ENCODE peak calls at places on chromosomes 13 and 19, in five cellular contexts. G, W, J, P and X are unnamed samples.

GRCh38 chr13:90177519-90177918 is 1170.0 kb upstream of the MIR17HG start:
- DNase-seq in G (no peak), W (no peak), J (no peak), P (no peak), X (no peak)

GRCh38 chr19:32652893-32653625 is 21.9 kb downstream of the ANKRD27 start:
- DNase-seq in G (no peak), W (peak; percentile 78), J (no peak), P (peak; percentile 81), X (no peak)

GRCh38 chr19:48436586-48436985 is 9.2 kb upstream of the GRWD1 start:
- DNase-seq in G (no peak), W (no peak), J (no peak), P (no peak), X (no peak)

GRCh38 chr13:27176772-27177171 is 5.2 kb upstream of the USP12 start:
- DNase-seq in G (no peak), W (no peak), J (no peak), P (no peak), X (no peak)

GRCh38 chr13:50129923-50130685 is 114.9 kb downstream of the KCNRG start:
- DNase-seq in G (peak; percentile 51), W (peak; percentile 35), J (no peak), P (no peak), X (no peak)

GRCh38 chr19:40640744-40641143 is 39.6 kb downstream of the LTBP4 start:
- DNase-seq in G (no peak), W (peak; percentile 48), J (no peak), P (peak; percentile 45), X (no peak)

GRCh38 chr19:50258918-50259372 is 55.5 kb downstream of the MYH14 start:
- DNase-seq in G (no peak), W (no peak), J (no peak), P (no peak), X (no peak)

GRCh38 chr13:92175330-92175729 is 776.9 kb downstream of the GPC5 start:
- DNase-seq in G (peak; percentile 5), W (peak; percentile 80), J (peak; percentile 63), P (peak; percentile 62), X (peak; percentile 26)

GRCh38 chr13:106105153-106105552 is 430.3 kb downstream of the EFNB2 start:
- DNase-seq in G (no peak), W (peak; percentile 39), J (no peak), P (peak; percentile 11), X (no peak)

GRCh38 chr19:49338691-49339363 is 3.6 kb downstream of the CD37 start:
- DNase-seq in G (no peak), W (peak; percentile 49), J (peak; percentile 28), P (no peak), X (no peak)

GRCh38 chr19:41799444-41800000 is 3.1 kb downstream of the CEACAM3 start:
- DNase-seq in G (no peak), W (no peak), J (peak; percentile 33), P (no peak), X (no peak)

GRCh38 chr13:48393698-48394085 is 19.2 kb downstream of the LPAR6 start:
- DNase-seq in G (no peak), W (no peak), J (no peak), P (no peak), X (no peak)

GRCh38 chr13:48391257-48391656 is 21.7 kb downstream of the LPAR6 start:
- DNase-seq in G (no peak), W (no peak), J (no peak), P (no peak), X (no peak)

GRCh38 chr13:48398450-48399095 is 14.3 kb downstream of the LPAR6 start:
- DNase-seq in G (no peak), W (peak; percentile 30), J (no peak), P (peak; percentile 18), X (no peak)

GRCh38 chr13:48397744-48398143 is 15.2 kb downstream of the LPAR6 start:
- DNase-seq in G (no peak), W (no peak), J (no peak), P (no peak), X (no peak)

DNA sequence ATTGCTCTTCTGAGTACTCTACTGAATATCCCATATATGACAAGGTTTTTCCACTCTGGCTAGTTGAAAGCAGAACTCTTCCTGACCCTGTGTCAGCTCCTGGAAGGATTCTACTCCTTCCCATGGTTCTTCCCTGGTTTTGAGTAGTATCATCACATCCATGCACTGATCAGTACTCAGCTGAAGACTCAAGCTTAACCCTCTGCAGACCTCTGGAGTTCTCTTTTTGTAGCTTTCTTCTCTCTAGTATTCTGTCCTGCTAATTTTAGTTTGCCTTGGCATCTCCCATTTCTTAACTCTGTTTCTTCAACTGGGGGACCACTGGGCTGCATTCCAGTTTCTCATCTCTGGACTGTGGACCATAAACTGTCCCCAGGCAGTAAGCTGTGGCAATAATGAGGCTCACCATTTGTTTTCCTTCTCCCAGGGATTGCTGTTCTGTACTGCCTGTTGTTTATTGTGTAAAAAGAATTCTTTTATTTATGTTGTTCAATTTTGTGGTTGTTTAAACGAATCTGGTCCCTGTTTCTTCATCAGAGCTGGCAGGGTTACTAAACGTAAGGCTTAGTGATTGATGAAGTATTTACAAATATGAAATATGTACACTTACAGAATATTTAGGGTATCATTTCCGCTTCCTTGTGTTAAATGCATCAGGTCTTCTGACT is 19.7 kb downstream of the LPAR6 start:
- DNase-seq in G (no peak), W (no peak), J (no peak), P (no peak), X (no peak)
- H3K4me3 ChIP-seq in G (no peak overlapping the region), W (no peak overlapping the region), J (no peak overlapping the region), P (no peak overlapping the region), X (no peak overlapping the region)

DNA sequence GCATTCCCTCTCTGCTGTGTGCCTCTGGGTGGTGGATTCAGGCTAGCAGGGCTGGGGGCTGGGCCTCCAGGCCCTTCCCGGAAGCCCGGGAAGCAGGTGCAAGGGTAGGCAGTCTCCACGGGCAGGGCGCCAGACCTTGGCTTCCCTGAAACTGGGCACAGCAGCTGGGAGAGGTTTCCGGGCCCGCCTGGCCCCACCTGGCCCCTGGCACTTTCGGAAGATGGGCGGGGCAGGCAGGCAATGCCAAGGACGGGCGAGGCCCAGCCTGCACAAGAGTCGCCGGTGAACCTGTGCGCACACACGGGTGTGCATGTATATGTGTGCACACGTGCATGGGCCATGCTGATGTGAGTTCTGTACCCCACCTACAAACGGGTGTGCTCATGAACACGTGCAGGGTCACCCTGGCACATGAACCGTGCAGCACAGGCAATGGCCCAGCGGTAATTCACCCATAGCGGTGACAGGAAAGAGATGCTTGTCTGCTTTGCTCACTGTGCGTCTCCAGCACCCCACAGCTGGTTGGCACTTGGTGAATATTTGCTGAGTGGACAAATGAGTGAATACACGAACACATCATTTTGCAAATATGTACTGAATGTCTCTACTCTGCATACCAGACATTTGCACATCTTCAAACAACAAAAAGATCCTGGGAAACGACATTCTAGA is 15.3 kb downstream of the GADD45B start:
- DNase-seq in G (peak; percentile 53), W (peak; percentile 92), J (no peak), P (peak; percentile 84), X (no peak)
- H3K27ac ChIP-seq in G (no peak overlapping the region), W (no peak overlapping the region), J (no peak overlapping the region), P (peak overlapping the region; percentile 2), X (no peak overlapping the region)

DNA sequence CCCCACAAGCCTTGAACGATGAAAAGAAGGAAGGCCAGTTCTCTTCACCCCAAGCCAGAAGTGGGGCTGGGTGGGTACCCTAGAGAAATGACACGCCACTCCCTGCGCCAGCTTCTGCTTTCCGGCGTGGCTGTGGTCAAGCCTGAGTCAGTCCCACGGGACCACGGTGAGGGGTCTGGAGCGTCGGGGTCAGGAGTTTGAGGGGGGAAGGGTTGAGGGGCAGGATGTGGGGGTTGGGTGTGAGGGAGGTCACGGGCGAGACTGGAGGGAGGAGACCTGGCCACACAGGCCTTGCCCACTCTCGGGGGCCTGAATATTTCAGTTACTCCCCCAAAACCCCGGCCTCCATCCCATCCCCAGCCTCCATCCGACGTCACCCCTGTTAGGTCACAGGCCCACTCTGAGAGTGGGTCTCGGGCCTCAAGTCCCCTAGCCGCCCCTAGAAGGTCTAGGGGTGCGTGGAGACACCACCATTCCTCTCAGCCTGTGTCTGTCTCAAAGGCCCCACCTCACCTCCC is 500 bp upstream of the IFI30 start:
- DNase-seq in G (no peak), W (no peak), J (no peak), P (no peak), X (no peak)
- H3K4me3 ChIP-seq in G (no peak overlapping the region), W (no peak overlapping the region), J (no peak overlapping the region), P (peak overlapping the region; percentile 85), X (peak overlapping the region; percentile 56)

GRCh38 chr19:55646889-55647731 is 902 bp upstream of the CCDC106 start:
- DNase-seq in G (no peak), W (no peak), J (no peak), P (no peak), X (no peak)
- H3K27ac ChIP-seq in G (peak overlapping the region; percentile 55), W (no peak overlapping the region), J (peak overlapping the region; percentile 94), P (peak overlapping the region; percentile 21), X (peak overlapping the region; percentile 87)

DNA sequence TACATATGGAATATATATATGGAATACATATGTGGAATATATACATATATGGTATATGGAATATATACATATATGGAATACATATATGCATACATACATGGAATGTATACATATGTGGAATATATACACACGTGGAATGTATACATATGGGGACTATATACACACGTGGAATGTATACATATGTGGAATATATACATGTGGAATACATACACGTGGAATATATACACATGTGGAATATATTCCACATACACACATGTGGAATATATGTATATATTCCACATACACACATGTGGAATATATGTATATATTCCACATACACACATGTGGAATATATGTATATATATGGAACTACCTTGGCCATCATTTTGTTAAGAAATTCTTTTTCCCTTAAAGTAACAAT is 31.1 kb downstream of the ZNF571 start:
- DNase-seq in G (no peak), W (no peak), J (no peak), P (no peak), X (no peak)
- H3K4me3 ChIP-seq in G (no peak overlapping the region), W (no peak overlapping the region), J (no peak overlapping the region), P (no peak overlapping the region), X (no peak overlapping the region)